ENCODE peak calls at places on chromosomes 12 and 14, in four cellular contexts. F is GM23338, U is GM23248, V is MM.1S. N is an unnamed sample.

GRCh38 chr12:46921754-46922113 is 95.9 kb upstream of the SLC38A4 start:
- DNase-seq in F (no peak), U (peak; percentile 87), V (no peak), N (peak; percentile 54)

GRCh38 chr12:49055978-49056754 is 4.4 kb downstream of the KMT2D start:
- DNase-seq in F (peak; percentile 81), U (peak; percentile 87), V (peak; percentile 54), N (peak; percentile 68)

GRCh38 chr12:106883421-106883820 is 72.3 kb upstream of the TMEM263 start:
- DNase-seq in F (no peak), U (peak; percentile 32), V (no peak), N (no peak)

GRCh38 chr14:41859336-41859735 is 252.7 kb downstream of the LRFN5 start:
- DNase-seq in F (no peak), U (peak; percentile 80), V (no peak), N (no peak)

GRCh38 chr12:45327823-45328383 is 112.0 kb downstream of the ANO6 start:
- DNase-seq in F (peak; percentile 23), U (peak; percentile 29), V (no peak), N (no peak)

GRCh38 chr12:77339610-77340009 is 274.2 kb upstream of the E2F7 start:
- DNase-seq in F (no peak), U (peak; percentile 79), V (no peak), N (no peak)

GRCh38 chr14:101083564-101084435 is 180.3 kb upstream of the RTL1 start:
- DNase-seq in F (peak; percentile 81), U (peak; percentile 29), V (no peak), N (no peak)

GRCh38 chr12:57046947-57047890 is 2.7 kb downstream of the MYO1A start:
- DNase-seq in F (no peak), U (no peak), V (no peak), N (no peak)

GRCh38 chr14:55097894-55098560 is 31.0 kb upstream of the LGALS3 start:
- DNase-seq in F (no peak), U (peak; percentile 21), V (peak; percentile 30), N (no peak)

GRCh38 chr12:79614730-79615129 is 76.0 kb downstream of the PAWR start:
- DNase-seq in F (no peak), U (no peak), V (no peak), N (no peak)

GRCh38 chr12:100601626-100602025 is 28.1 kb downstream of the GAS2L3 start:
- DNase-seq in F (no peak), U (no peak), V (no peak), N (no peak)

GRCh38 chr14:55624913-55625312 is 44.9 kb downstream of the KTN1 start:
- DNase-seq in F (no peak), U (peak; percentile 26), V (no peak), N (no peak)

GRCh38 chr12:7667025-7667575 is 1.4 kb upstream of the APOBEC1 start:
- DNase-seq in F (peak; percentile 82), U (peak; percentile 47), V (peak; percentile 48), N (no peak)

GRCh38 chr14:92900660-92901059 is 22.3 kb upstream of the CHGA start:
- DNase-seq in F (no peak), U (no peak), V (no peak), N (no peak)

GRCh38 chr14:103561381-103562134 is 899 bp downstream of the BAG5 start:
- DNase-seq in F (peak; percentile 77), U (peak; percentile 86), V (peak; percentile 16), N (peak; percentile 55)

DNA sequence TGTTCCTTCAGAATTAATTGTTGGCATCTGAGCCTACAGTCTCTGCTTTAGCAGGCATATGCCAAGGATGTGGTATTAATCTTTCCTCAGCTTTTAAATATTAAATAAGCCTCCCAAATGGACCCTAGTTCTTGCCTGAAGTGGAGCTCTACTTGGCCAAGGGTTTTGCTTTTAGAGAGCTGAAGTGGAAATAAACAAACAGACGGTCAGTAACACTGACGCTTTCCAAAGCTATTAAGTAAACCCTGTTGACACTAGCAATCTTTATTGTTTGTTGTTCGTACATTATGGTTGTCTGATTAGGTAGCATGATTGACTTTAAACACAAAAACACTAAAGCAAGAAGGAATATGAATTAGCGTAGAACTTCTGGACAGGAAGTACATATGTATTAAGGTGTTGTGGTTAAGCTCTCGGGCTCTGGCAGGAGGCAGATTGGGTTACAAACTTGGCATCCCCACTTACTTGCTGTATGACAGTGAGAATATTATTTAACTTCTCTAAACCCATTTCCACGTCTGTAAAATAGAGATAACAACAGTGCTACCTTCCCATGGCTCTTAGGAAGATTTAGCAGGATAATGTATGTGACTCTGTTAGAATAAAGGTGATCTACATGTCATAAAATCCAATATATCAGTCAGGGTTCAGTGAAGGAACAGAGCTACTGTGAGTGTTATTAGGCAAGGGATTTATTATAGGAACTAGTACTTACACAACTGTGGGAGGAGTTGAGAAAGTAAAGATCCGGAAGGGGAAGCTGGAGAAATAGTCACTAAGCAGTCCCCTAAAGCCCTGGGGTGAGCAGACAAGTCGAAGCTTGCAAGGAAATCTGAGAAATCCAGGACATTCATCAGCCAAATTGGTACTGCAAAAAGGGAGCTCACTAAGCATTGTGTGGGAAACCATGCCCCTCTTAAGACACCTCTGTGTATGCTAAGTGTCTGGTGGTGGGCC is 92.2 kb upstream of the ATF7IP start:
- DNase-seq in F (no peak), U (no peak), V (no peak), N (no peak)
- TF ChIP-seq EZH2phosphoT487 in F (no peak), U (no peak), V (no peak), N (no peak)

DNA sequence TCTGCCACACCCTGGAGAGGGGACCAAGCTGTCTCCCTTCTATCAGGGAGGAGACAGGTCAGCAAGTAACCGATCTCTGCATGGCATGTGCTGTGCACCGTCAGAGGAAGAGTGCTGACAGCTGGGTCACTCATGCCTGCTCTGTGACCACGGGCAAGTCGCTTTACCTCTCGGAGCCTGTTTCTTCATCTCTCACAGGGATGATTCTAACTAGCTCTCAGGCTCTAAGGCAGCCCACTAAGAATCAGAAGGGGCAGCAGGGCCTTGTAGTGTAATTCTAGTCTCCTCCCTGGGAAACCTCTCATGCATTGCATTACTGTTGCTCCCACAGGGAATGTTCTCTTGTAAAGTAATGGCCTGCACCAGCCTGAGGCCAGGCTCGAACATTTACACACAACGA is 11.9 kb downstream of the CD9 start:
- DNase-seq in F (no peak), U (peak; percentile 51), V (no peak), N (no peak)
- H3K79me2 ChIP-seq in F (peaks cover 84% of the 10 kb centered on the region), U (no peaks in the 10 kb centered on the region), V (peaks cover 86% of the 10 kb centered on the region), N (peaks cover 56% of the 10 kb centered on the region)

DNA sequence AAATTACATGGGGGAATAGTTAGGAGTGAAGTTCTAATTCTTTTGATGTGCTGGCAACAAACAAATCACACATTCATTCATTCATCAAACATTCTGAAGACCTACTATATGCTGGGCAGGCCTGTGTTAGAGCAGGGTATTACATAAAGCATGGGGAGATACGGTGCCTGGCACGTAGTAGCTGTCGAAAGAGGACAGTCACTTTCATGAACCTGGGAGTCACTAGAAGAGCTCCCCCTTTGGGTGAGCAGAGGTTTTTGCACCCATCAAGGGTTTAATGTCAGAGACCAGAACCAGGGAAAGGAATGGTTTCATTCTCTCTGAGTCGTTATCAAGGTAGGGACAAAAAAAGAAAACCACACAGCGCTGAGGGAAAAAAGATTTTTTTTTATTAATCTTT is 10.0 kb downstream of the LHX5 start:
- DNase-seq in F (peak; percentile 82), U (peak; percentile 49), V (no peak), N (no peak)
- TF ChIP-seq EZH2phosphoT487 in F (no peak), U (no peak), V (no peak), N (no peak)

GRCh38 chr12:118017926-118018325 is 1.4 kb downstream of the RFC5 start:
- DNase-seq in F (no peak), U (no peak), V (no peak), N (no peak)
- H3K79me2 ChIP-seq in F (peaks cover 27% of the 10 kb centered on the region), U (peaks cover 27% of the 10 kb centered on the region), V (peaks cover 18% of the 10 kb centered on the region), N (peaks cover 17% of the 10 kb centered on the region)

GRCh38 chr12:122979908-122980191 is 631 bp upstream of the ARL6IP4 start:
- DNase-seq in F (no peak), U (peak; percentile 38), V (no peak), N (no peak)
- TF ChIP-seq EZH2phosphoT487 in F (no peak), U (no peak), V (no peak), N (no peak)

DNA sequence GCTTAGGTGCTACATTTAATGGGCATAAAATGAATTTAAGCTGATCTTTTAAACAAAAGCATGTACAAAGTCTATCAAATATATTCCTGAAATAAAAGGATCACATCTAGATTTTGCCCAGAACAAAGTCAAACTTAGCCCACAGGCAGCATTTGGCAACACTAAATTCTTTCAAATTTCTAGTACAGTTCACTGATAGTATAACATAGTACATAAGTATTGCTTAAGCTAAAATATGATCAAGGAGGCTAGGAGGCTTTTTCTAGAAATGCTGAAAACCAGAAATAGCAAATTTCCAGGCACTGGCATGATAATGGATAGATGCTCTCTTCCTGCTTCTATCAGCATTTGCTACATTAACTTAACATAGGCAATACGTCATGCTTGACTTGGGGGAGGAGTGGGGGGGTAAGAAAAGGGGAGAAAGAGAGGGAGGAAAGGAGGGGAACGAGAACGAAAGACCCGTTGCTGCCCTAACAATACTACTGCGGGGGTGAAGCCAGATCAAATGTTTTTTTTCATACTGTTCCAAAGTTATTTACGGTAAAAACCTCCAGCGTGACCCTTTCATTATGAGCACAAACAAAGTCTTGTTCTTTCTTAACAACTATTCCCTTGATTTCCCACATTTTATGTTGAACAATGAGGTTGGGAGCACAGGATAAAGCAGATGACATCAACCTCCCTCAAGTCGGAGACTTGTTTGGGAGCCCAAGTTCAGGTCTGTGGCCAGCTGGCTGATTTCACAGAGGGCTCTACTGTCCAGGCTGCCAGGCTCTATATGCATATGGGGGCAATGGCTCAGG is 10.6 kb downstream of the TMED10 start:
- DNase-seq in F (no peak), U (no peak), V (no peak), N (no peak)
- H3K79me2 ChIP-seq in F (peaks cover 98% of the 10 kb centered on the region), U (peaks cover 100% of the 10 kb centered on the region), V (peaks cover 92% of the 10 kb centered on the region), N (peaks cover 100% of the 10 kb centered on the region)

DNA sequence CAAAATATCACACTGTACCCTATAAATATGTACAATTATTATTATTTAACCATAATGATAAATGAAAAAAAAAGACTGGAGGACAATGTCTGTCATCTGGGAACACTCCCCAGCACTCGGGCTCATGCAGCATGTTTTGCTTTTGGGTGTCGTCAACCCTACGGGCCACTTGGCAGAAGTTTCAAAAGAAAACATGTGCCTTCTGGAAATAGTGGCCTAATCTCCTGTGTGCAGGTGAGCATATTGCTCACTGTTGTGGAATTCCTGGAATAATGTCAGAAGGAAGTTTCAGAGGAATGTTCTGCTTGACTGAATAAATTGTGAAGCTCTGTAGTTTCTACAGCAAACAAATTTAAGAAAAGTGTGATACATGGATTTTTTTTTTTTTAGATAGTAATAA is 298.3 kb downstream of the SSPN start:
- DNase-seq in F (no peak), U (no peak), V (no peak), N (no peak)
- TF ChIP-seq EZH2phosphoT487 in F (no peak), U (no peak), V (no peak), N (no peak)

DNA sequence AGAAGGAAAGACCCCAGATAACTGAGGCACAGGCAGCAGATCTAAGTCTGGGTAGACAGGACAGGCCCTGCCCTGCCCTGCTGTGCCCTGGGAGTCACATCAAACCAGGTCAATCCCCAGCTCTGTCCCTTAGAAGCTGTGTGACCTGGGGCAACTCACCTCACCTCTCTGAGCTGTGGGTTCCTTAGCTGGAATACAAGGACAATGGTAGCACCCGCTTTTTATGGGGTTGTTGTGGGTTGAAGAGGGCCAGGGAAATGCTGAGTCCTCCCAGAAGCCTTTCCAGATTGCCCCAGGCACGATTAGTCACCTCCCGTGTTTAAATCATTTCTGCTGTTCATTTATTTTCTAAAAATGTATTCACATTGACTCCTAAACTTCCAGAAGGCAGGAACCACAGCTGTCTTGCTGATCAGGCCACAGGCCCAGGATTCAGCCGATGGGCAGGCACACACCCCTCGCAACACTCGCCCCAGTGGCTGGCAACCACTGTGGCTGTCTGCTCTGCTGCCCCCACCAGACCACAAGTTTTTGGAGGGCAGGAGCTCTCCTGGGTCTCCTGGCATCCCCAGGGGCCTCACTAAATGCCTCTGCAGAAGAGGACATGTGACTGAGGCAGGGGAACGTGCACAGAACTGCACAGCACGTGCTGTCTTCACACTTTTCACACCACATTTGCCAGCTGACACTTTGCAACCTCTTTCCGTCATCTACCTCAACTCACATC is 3.0 kb downstream of the SELPLG start:
- DNase-seq in F (no peak), U (peak; percentile 91), V (no peak), N (no peak)
- H3K79me2 ChIP-seq in F (no peaks in the 10 kb centered on the region), U (no peaks in the 10 kb centered on the region), V (peaks cover 80% of the 10 kb centered on the region), N (no peaks in the 10 kb centered on the region)

N was measured in hepatocyte.